ENCODE peak calls at places on chromosomes 12 and 14, in four cellular contexts. One of them, this sample, is unnamed.

GRCh38 chr14:95313707-95314106 is 6.0 kb downstream of the CLMN start:
- DNase-seq in GM12878: no peak
- DNase-seq in H1: no peak
- DNase-seq in HepG2: peak
- DNase-seq in this sample: no peak

GRCh38 chr12:96912261-96912660 is 5.2 kb downstream of the NEDD1 start:
- DNase-seq in GM12878: no peak
- DNase-seq in H1: no peak
- DNase-seq in HepG2: no peak
- DNase-seq in this sample: no peak

GRCh38 chr14:92994942-92995341 is 72.0 kb downstream of the CHGA start:
- DNase-seq in GM12878: no peak
- DNase-seq in HepG2: no peak
- DNase-seq in H1: no peak
- DNase-seq in this sample: no peak

GRCh38 chr14:102248121-102248520 is 56.8 kb downstream of the MOK start:
- DNase-seq in H1: no peak
- DNase-seq in GM12878: no peak
- DNase-seq in HepG2: no peak
- DNase-seq in this sample: peak

GRCh38 chr12:96399081-96399918 is 939 bp downstream of the CDK17 start:
- DNase-seq in HepG2: peak
- DNase-seq in GM12878: peak
- DNase-seq in H1: no peak
- DNase-seq in this sample: no peak

GRCh38 chr14:54652188-54652889 is 85.4 kb downstream of the SAMD4A start:
- DNase-seq in GM12878: no peak
- DNase-seq in H1: peak
- DNase-seq in HepG2: peak
- DNase-seq in this sample: peak

GRCh38 chr12:85057370-85057963 is 21.3 kb downstream of the LRRIQ1 start:
- DNase-seq in H1: no peak
- DNase-seq in GM12878: no peak
- DNase-seq in HepG2: peak
- DNase-seq in this sample: peak

GRCh38 chr14:52020866-52021717 is 31.7 kb downstream of the RTRAF start:
- DNase-seq in H1: no peak
- DNase-seq in GM12878: peak
- DNase-seq in HepG2: no peak
- DNase-seq in this sample: no peak

GRCh38 chr14:56905282-56905681 is 95.0 kb upstream of the OTX2 start:
- DNase-seq in GM12878: no peak
- DNase-seq in HepG2: no peak
- DNase-seq in H1: no peak
- DNase-seq in this sample: peak

GRCh38 chr12:116143883-116144266 is 133.6 kb downstream of the MED13L start:
- DNase-seq in GM12878: no peak
- DNase-seq in H1: no peak
- DNase-seq in HepG2: no peak
- DNase-seq in this sample: no peak

GRCh38 chr14:68522510-68523325 is 270.1 kb downstream of the ZFP36L1 start:
- DNase-seq in HepG2: no peak
- DNase-seq in GM12878: no peak
- DNase-seq in H1: no peak
- DNase-seq in this sample: no peak

GRCh38 chr12:32273712-32274111 is 125.6 kb upstream of the FGD4 start:
- DNase-seq in GM12878: no peak
- DNase-seq in H1: no peak
- DNase-seq in HepG2: no peak
- DNase-seq in this sample: no peak

GRCh38 chr14:93316716-93317115 is 16.1 kb downstream of the BTBD7 start:
- DNase-seq in H1: no peak
- DNase-seq in GM12878: no peak
- DNase-seq in HepG2: no peak
- DNase-seq in this sample: no peak

GRCh38 chr12:53302903-53303302 is 3.4 kb downstream of the MYG1 start:
- DNase-seq in GM12878: no peak
- DNase-seq in HepG2: no peak
- DNase-seq in H1: no peak
- DNase-seq in this sample: no peak

GRCh38 chr12:11856971-11857370 is 207.5 kb downstream of the ETV6 start:
- DNase-seq in H1: no peak
- DNase-seq in HepG2: no peak
- DNase-seq in GM12878: no peak
- DNase-seq in this sample: no peak

GRCh38 chr12:20495997-20496396 is 127.7 kb downstream of the PDE3A start:
- DNase-seq in H1: no peak
- DNase-seq in HepG2: no peak
- DNase-seq in GM12878: no peak
- DNase-seq in this sample: no peak

GRCh38 chr14:93114068-93114710 is 1.5 kb downstream of the ITPK1 start:
- DNase-seq in HepG2: no peak
- DNase-seq in GM12878: no peak
- DNase-seq in H1: no peak
- DNase-seq in this sample: no peak

GRCh38 chr12:124788936-124789555 is 74.6 kb downstream of the SCARB1 start:
- DNase-seq in H1: no peak
- DNase-seq in HepG2: no peak
- DNase-seq in GM12878: no peak
- DNase-seq in this sample: no peak

GRCh38 chr12:93581370-93581769 is 8.9 kb downstream of the SOCS2 start:
- DNase-seq in HepG2: no peak
- DNase-seq in GM12878: no peak
- DNase-seq in H1: no peak
- DNase-seq in this sample: no peak

DNA sequence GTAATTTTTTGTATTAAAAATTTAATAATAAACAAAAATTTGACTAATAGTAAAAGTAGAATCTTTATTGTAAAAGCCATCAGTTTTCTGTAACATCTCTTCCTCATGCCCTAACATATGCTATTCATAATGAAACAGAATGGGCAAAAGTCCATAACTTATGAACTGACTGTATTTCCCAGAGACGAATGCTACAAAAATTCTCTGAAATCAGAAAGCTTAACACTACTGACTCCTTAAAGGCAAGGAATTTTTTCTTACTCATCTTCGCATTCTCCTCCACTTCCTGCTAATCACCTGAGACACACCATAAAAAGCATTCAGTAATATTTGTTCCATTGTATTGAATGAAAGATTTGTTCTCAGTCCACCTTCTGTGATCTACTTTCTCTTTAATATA is 17.6 kb downstream of the MON2 start:
- DNase-seq in H1: no peak
- DNase-seq in HepG2: no peak
- DNase-seq in GM12878: no peak
- DNase-seq in this sample: no peak
- H3K9ac ChIP-seq in H1: no peak
- H3K9ac ChIP-seq in HepG2: no peak
- H3K9ac ChIP-seq in GM12878: no peak
- H3K9ac ChIP-seq in this sample: no peak

GRCh38 chr12:127690161-127690560 is 576.8 kb upstream of the TMEM132C start:
- DNase-seq in H1: no peak
- DNase-seq in HepG2: no peak
- DNase-seq in GM12878: no peak
- DNase-seq in this sample: no peak
- TF ChIP-seq SUZ12 in H1: no peak
- TF ChIP-seq SUZ12 in HepG2: no peak
- TF ChIP-seq SUZ12 in GM12878: no peak
- TF ChIP-seq SUZ12 in this sample: no peak

GRCh38 chr14:58878740-58879139 is 241.0 kb downstream of the DACT1 start:
- DNase-seq in H1: no peak
- DNase-seq in HepG2: no peak
- DNase-seq in GM12878: no peak
- DNase-seq in this sample: no peak
- TF ChIP-seq ZNF274 in H1: no peak
- TF ChIP-seq ZNF274 in HepG2: no peak
- TF ChIP-seq ZNF274 in GM12878: no peak
- TF ChIP-seq ZNF274 in this sample: no peak

GRCh38 chr14:100609941-100610391 is 22.7 kb upstream of the BEGAIN start:
- DNase-seq in GM12878: no peak
- DNase-seq in H1: no peak
- DNase-seq in HepG2: no peak
- DNase-seq in this sample: no peak

GRCh38 chr14:100609331-100609870 is 22.2 kb upstream of the BEGAIN start:
- DNase-seq in HepG2: no peak
- DNase-seq in GM12878: no peak
- DNase-seq in H1: no peak
- DNase-seq in this sample: no peak

GRCh38 chr14:100608586-100609330 is 21.5 kb upstream of the BEGAIN start:
- DNase-seq in HepG2: no peak
- DNase-seq in GM12878: no peak
- DNase-seq in H1: no peak
- DNase-seq in this sample: no peak

GRCh38 chr14:100611811-100612480 is 24.7 kb upstream of the BEGAIN start:
- DNase-seq in H1: no peak
- DNase-seq in HepG2: no peak
- DNase-seq in GM12878: no peak
- DNase-seq in this sample: no peak

GRCh38 chr14:100610511-100611217 is 23.4 kb upstream of the BEGAIN start:
- DNase-seq in GM12878: no peak
- DNase-seq in H1: no peak
- DNase-seq in HepG2: no peak
- DNase-seq in this sample: no peak
- H3K9ac ChIP-seq in GM12878: no peak
- H3K9ac ChIP-seq in H1: no peak
- H3K9ac ChIP-seq in HepG2: no peak
- H3K9ac ChIP-seq in this sample: no peak

This sample was measured in NT2/D1.